ENCODE peak calls at places on chromosomes 11 and 22, in four cellular contexts. L is activated CD4-positive, alpha-beta T cell treated with anti-CD3 and anti-CD28 coated beads for 24 hours; U is EH; T is EL. D is an unnamed sample.
A peak's percentile ranks its signal among the peaks of the same experiment; 100 is the strongest.

GRCh38 chr11:130945945-130946344 is 29.7 kb upstream of the SNX19 start:
- DNase-seq in L (no peak), U (peak; percentile 78), T (peak; percentile 67), D (no peak)

GRCh38 chr22:24265734-24266133 is 4.9 kb upstream of the SPECC1L start:
- DNase-seq in L (no peak), U (peak; percentile 48), T (peak; percentile 30), D (no peak)

GRCh38 chr11:117197516-117198456 is 1.4 kb upstream of the TAGLN start:
- DNase-seq in L (no peak), U (peak; percentile 48), T (peak; percentile 28), D (no peak)

GRCh38 chr11:63829823-63830489 is 9.0 kb upstream of the MARK2 start:
- DNase-seq in L (no peak), U (peak; percentile 48), T (peak; percentile 36), D (no peak)

GRCh38 chr22:45072322-45072903 is 62.6 kb upstream of the PHF21B start:
- DNase-seq in L (peak; percentile 20), U (peak; percentile 72), T (peak; percentile 86), D (no peak)

GRCh38 chr11:104668797-104669463 is 229.3 kb downstream of the CASP12 start:
- DNase-seq in L (no peak), U (peak; percentile 60), T (peak; percentile 80), D (no peak)

GRCh38 chr22:44049369-44050231 is 25.5 kb downstream of the PARVB start:
- DNase-seq in L (no peak), U (no peak), T (no peak), D (no peak)

GRCh38 chr11:123973816-123974215 is 3.8 kb downstream of the OR10S1 start:
- DNase-seq in L (no peak), U (peak; percentile 60), T (peak; percentile 79), D (no peak)

GRCh38 chr22:37162221-37163095 is 12.7 kb upstream of the IL2RB start:
- DNase-seq in L (peak; percentile 58), U (no peak), T (no peak), D (no peak)

GRCh38 chr22:36644333-36644757 is 59.2 kb downstream of the CACNG2 start:
- DNase-seq in L (peak; percentile 3), U (peak; percentile 92), T (peak; percentile 87), D (no peak)

GRCh38 chr11:64074239-64074638 is 38.5 kb downstream of the FLRT1 start:
- DNase-seq in L (no peak), U (peak; percentile 7), T (no peak), D (no peak)

GRCh38 chr11:31102316-31102715 is 267.2 kb downstream of the DCDC1 start:
- DNase-seq in L (no peak), U (no peak), T (no peak), D (no peak)

GRCh38 chr22:41589260-41589600 is 410 bp downstream of the PMM1 start:
- DNase-seq in L (no peak), U (peak; percentile 34), T (peak; percentile 34), D (no peak)